ENCODE peak calls at places on chromosomes 11 and 22, in eight cellular contexts. U is PC-3, J is mammary epithelial cell, H is astrocyte, W is SK-N-SH, I is neural progenitor cell, Q is IMR-90, V is neuronal stem cell. A is an unnamed sample.

GRCh38 chr11:18754308-18754707 is 28.3 kb upstream of the IGSF22 start:
- DNase-seq in I (no peak), Q (peak; percentile 52), V (no peak), U (no peak), H (peak; percentile 43), W (no peak), J (peak; percentile 27), A (no peak)

GRCh38 chr22:22771696-22772377 is 115.8 kb upstream of the IGLL5 start:
- DNase-seq in Q (no peak), J (no peak), H (no peak), U (no peak), V (no peak), I (no peak), W (no peak), A (no peak)

GRCh38 chr11:1049431-1049891 is 12.9 kb upstream of the MUC6 start:
- DNase-seq in I (no peak), H (no peak), Q (no peak), J (no peak), U (no peak), V (no peak), W (no peak), A (no peak)

GRCh38 chr22:45549739-45550138 is 47.1 kb downstream of the FBLN1 start:
- DNase-seq in J (no peak), U (peak; percentile 29), H (no peak), V (no peak), I (no peak), Q (no peak), W (no peak), A (no peak)

GRCh38 chr22:22908495-22908861 is 20.9 kb downstream of the IGLL5 start:
- DNase-seq in H (no peak), J (no peak), V (no peak), U (no peak), Q (no peak), I (no peak), W (no peak), A (no peak)

GRCh38 chr11:62665630-62666258 is 632 bp downstream of the CSKMT start:
- DNase-seq in U (no peak), I (peak; percentile 73), J (no peak), Q (peak; percentile 66), V (peak; percentile 43), W (peak; percentile 62), H (peak; percentile 58), A (peak; percentile 42)

GRCh38 chr22:20268350-20269012 is 363 bp upstream of the RTN4R start:
- DNase-seq in I (peak; percentile 93), W (peak; percentile 90), Q (peak; percentile 19), V (peak; percentile 72), H (no peak), U (peak; percentile 59), J (peak; percentile 41), A (peak; percentile 80)

GRCh38 chr11:46026616-46027293 is 94.5 kb downstream of the PHF21A start:
- DNase-seq in W (no peak), Q (peak; percentile 73), I (no peak), U (no peak), H (peak; percentile 70), V (no peak), J (peak; percentile 18), A (no peak)

GRCh38 chr11:2462986-2463765 is 18.4 kb downstream of the KCNQ1 start:
- DNase-seq in V (no peak), Q (no peak), I (no peak), U (peak; percentile 17), J (no peak), W (no peak), H (no peak), A (no peak)

GRCh38 chr22:37306494-37306829 is 24.2 kb downstream of the CYTH4 start:
- DNase-seq in V (no peak), Q (no peak), W (no peak), J (no peak), U (no peak), H (no peak), I (no peak), A (no peak)

GRCh38 chr11:122189259-122189658 is 73.2 kb upstream of the BLID start:
- DNase-seq in I (no peak), W (no peak), H (peak; percentile 99), U (peak; percentile 98), V (no peak), Q (peak; percentile 98), J (peak; percentile 92), A (no peak)

GRCh38 chr11:60971520-60971919 is at the start of gene CD6:
- DNase-seq in V (no peak), U (no peak), I (no peak), W (no peak), Q (no peak), H (no peak), J (no peak), A (no peak)

GRCh38 chr11:47523491-47524199 is 29.3 kb downstream of the CELF1 start:
- DNase-seq in V (no peak), U (peak; percentile 74), I (no peak), W (no peak), Q (peak; percentile 87), H (peak; percentile 75), J (peak; percentile 84), A (no peak)

GRCh38 chr11:9313648-9314290 is 624 bp downstream of the TMEM41B start:
- DNase-seq in H (peak; percentile 13), Q (peak; percentile 8), W (no peak), I (peak; percentile 63), U (peak; percentile 18), V (no peak), J (peak; percentile 30), A (peak; percentile 54)

GRCh38 chr11:101034076-101034475 is 95.5 kb downstream of the PGR start:
- DNase-seq in U (no peak), W (no peak), Q (no peak), J (no peak), V (no peak), I (peak; percentile 3), H (no peak), A (no peak)

GRCh38 chr11:133928628-133929059 is 28.1 kb downstream of the IGSF9B start:
- DNase-seq in J (peak; percentile 65), H (no peak), V (no peak), Q (no peak), I (no peak), U (peak; percentile 43), W (peak; percentile 81), A (peak; percentile 28)

GRCh38 chr11:75667831-75668507 is 869 bp downstream of the MAP6 start:
- DNase-seq in U (peak; percentile 47), I (peak; percentile 94), H (peak; percentile 15), J (peak; percentile 36), W (peak; percentile 95), Q (peak; percentile 35), V (peak; percentile 80), A (peak; percentile 81)

GRCh38 chr22:49210606-49211005 is 617.1 kb downstream of the BRD1 start:
- DNase-seq in J (no peak), Q (no peak), U (no peak), I (no peak), V (no peak), W (no peak), H (no peak), A (no peak)

GRCh38 chr11:18277560-18278271 is 11.7 kb downstream of the SAA1 start:
- DNase-seq in Q (peak; percentile 9), J (no peak), W (no peak), H (no peak), V (no peak), I (no peak), U (no peak), A (no peak)

GRCh38 chr11:69534166-69534530 is 52.7 kb downstream of the LINC01488 start:
- DNase-seq in I (no peak), J (no peak), H (no peak), Q (no peak), V (no peak), W (no peak), U (no peak), A (no peak)

GRCh38 chr11:69531717-69532088 is 50.2 kb downstream of the LINC01488 start:
- DNase-seq in J (no peak), U (no peak), W (no peak), V (no peak), Q (no peak), I (no peak), H (no peak), A (no peak)

GRCh38 chr11:69531071-69531716 is 49.7 kb downstream of the LINC01488 start:
- DNase-seq in V (no peak), W (no peak), Q (no peak), H (no peak), I (no peak), J (no peak), U (no peak), A (no peak)

GRCh38 chr11:69535928-69536327 is 54.5 kb downstream of the LINC01488 start:
- DNase-seq in Q (no peak), H (no peak), I (no peak), J (no peak), U (no peak), V (no peak), W (no peak), A (no peak)

DNA sequence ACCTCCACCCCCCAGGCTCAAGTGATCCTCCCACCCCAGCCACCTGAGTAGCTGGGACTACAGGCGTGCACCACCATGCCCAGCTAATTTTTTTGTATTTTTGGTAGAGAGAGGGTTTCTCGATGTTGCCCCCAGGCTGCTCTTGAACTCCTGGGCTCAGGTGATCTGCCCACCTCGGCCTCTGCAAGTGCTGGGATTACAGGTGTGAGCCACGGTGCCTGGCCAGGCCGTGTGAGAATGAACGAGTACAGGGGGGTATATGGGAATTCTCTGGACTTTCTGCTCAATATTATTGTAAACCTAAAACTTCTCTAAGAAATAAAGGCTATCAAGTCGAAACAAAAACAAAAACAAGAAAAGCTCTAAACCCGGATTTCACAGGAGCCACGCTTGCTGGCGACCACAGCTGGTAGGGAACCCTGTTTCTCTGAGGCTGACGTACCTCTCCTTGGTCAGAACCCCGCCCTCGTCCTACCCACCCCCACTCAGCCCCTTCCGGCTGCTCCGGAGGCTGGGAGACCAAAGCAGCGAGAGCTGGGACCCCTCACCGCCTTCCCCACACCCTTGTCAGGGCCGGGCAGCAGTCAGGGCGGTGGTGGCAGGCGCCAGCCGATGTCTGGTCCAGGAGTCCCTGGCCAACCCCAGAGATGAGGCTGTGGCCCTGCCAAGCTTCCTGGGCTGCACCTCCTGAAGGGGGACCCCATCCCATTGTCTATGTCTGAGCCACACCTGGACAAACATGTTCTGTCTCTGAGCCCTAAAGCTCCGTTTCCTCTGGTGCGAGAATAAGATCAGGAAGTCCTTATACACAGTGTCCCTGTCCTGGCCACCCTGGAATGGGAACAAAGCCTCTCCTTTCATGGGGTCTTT is 52.1 kb downstream of the LINC01488 start:
- DNase-seq in V (no peak), Q (no peak), H (no peak), I (no peak), W (no peak), J (no peak), U (no peak), A (no peak)
- H3K27me3 ChIP-seq in V (peaks cover 4% of the 10 kb centered on the region), Q (peaks cover 21% of the 10 kb centered on the region), H (no peaks in the 10 kb centered on the region), I (no peaks in the 10 kb centered on the region), W (no peaks in the 10 kb centered on the region), J (no peaks in the 10 kb centered on the region), U (no peaks in the 10 kb centered on the region), A (no peaks in the 10 kb centered on the region)

GRCh38 chr11:130520231-130520630 is 71.8 kb downstream of the ADAMTS15 start:
- DNase-seq in Q (no peak), H (no peak), V (no peak), I (no peak), W (no peak), J (no peak), U (no peak), A (no peak)
- H2AFZ ChIP-seq in Q (no peak overlapping the region), H (no peak overlapping the region), V (no peak overlapping the region), I (no peak overlapping the region), W (no peak overlapping the region), J (no peak overlapping the region), U (no peak overlapping the region), A (no peak overlapping the region)

GRCh38 chr11:55707029-55707428 is 45.0 kb downstream of the OR4C6 start:
- DNase-seq in I (peak; percentile 9), H (no peak), W (peak; percentile 16), Q (peak; percentile 33), V (no peak), U (peak; percentile 76), J (peak; percentile 15), A (peak; percentile 55)
- H3K4me2 ChIP-seq in I (no peak overlapping the region), H (no peak overlapping the region), W (no peak overlapping the region), Q (no peak overlapping the region), V (no peak overlapping the region), U (no peak overlapping the region), J (no peak overlapping the region), A (no peak overlapping the region)

GRCh38 chr11:73270855-73271477 is 1.2 kb upstream of the P2RY6 start:
- DNase-seq in Q (no peak), H (no peak), U (no peak), J (no peak), V (no peak), I (no peak), W (no peak), A (no peak)
- H3K27me3 ChIP-seq in Q (peaks cover 56% of the 10 kb centered on the region), H (peaks cover 12% of the 10 kb centered on the region), U (no peaks in the 10 kb centered on the region), J (no peaks in the 10 kb centered on the region), V (peaks cover 47% of the 10 kb centered on the region), I (peaks cover 2% of the 10 kb centered on the region), W (no peaks in the 10 kb centered on the region), A (peaks cover 3% of the 10 kb centered on the region)

A was measured in GM23338.